ENCODE peak calls at places on chromosomes 11 and 22, in nine cellular contexts. F is HFFc6; H is mesothelial cell of epicardium; J is activated CD4-positive, alpha-beta T cell treated with anti-CD3 and anti-CD28 coated beads for 4 hours; M is T follicular helper cell; P is M059J; E is left ventricle myocardium inferior; S is endothelial cell; Z is T-helper 2 cell treated with Interferon-gamma antibody and Interleukin-4, amounts not matched to agents 5 μg/mL and 100 μg/mL, for 36 hours. I is an unnamed sample.

GRCh38 chr22:43001271-43002197 is 13.4 kb downstream of the PACSIN2 start:
- DNase-seq in H (no peak), J (no peak), S (no peak), Z (no peak), E (no peak), M (no peak), P (peak; percentile 62), F (no peak), I (no peak)

GRCh38 chr11:72113170-72113808 is 794 bp upstream of the ANAPC15 start:
- DNase-seq in M (no peak), S (no peak), P (peak; percentile 80), F (peak; percentile 95), J (no peak), H (no peak), E (no peak), Z (no peak), I (no peak)

GRCh38 chr22:34986461-34986977 is 79.4 kb upstream of the ISX start:
- DNase-seq in S (no peak), P (no peak), H (no peak), J (no peak), M (no peak), E (no peak), Z (no peak), F (no peak), I (no peak)

GRCh38 chr11:35040221-35040942 is 98.6 kb upstream of the CD44 start:
- DNase-seq in M (peak; percentile 61), P (peak; percentile 98), S (no peak), F (peak; percentile 73), J (peak; percentile 63), H (no peak), E (no peak), Z (peak; percentile 80), I (no peak)

GRCh38 chr22:26431151-26431995 is 2.3 kb downstream of the ASPHD2 start:
- DNase-seq in Z (no peak), M (no peak), P (peak; percentile 16), F (no peak), J (no peak), H (no peak), E (no peak), S (no peak), I (no peak)

GRCh38 chr11:47254381-47254780 is 3.4 kb upstream of the NR1H3 start:
- DNase-seq in H (no peak), Z (no peak), P (no peak), F (no peak), S (no peak), M (no peak), E (no peak), J (no peak), I (no peak)

GRCh38 chr11:86181379-86181778 is 63.2 kb upstream of the EED start:
- DNase-seq in S (no peak), J (no peak), Z (no peak), E (no peak), F (no peak), M (no peak), P (no peak), H (no peak), I (no peak)

GRCh38 chr11:60987577-60988277 is 16.2 kb downstream of the CD6 start:
- DNase-seq in F (no peak), E (no peak), M (peak; percentile 49), P (no peak), H (no peak), J (peak; percentile 64), S (no peak), Z (peak; percentile 86), I (no peak)

GRCh38 chr22:30348395-30348794 is 8.3 kb downstream of the SF3A1 start:
- DNase-seq in M (no peak), F (no peak), E (no peak), H (no peak), S (no peak), P (no peak), Z (no peak), J (no peak), I (no peak)

GRCh38 chr22:47449508-47450270 is 687.2 kb downstream of the TBC1D22A start:
- DNase-seq in Z (no peak), M (no peak), H (no peak), S (no peak), P (no peak), F (no peak), E (no peak), J (no peak), I (no peak)

GRCh38 chr11:26187639-26188038 is 144.3 kb upstream of the ANO3 start:
- DNase-seq in F (peak; percentile 62), M (no peak), Z (no peak), J (no peak), S (no peak), E (no peak), P (peak; percentile 2), H (no peak), I (no peak)

GRCh38 chr11:97290444-97291041 is 900.7 kb downstream of the JRKL start:
- DNase-seq in P (peak; percentile 60), S (no peak), Z (no peak), J (no peak), H (no peak), M (no peak), F (no peak), E (no peak), I (no peak)

GRCh38 chr11:85663080-85663729 is 1.7 kb downstream of the CREBZF start:
- DNase-seq in Z (no peak), E (no peak), F (no peak), P (peak; percentile 36), S (no peak), M (no peak), H (no peak), J (peak; percentile 8), I (no peak)

GRCh38 chr11:2178906-2179494 is 7.4 kb upstream of the TH start:
- DNase-seq in H (no peak), F (peak; percentile 22), E (no peak), P (peak; percentile 92), M (no peak), Z (no peak), J (no peak), S (no peak), I (no peak)

GRCh38 chr11:57544566-57544965 is 7.2 kb downstream of the SMTNL1 start:
- DNase-seq in Z (no peak), F (no peak), J (no peak), E (no peak), H (no peak), S (no peak), M (no peak), P (no peak), I (no peak)

GRCh38 chr22:46746620-46747019 is 8.6 kb upstream of the CERK start:
- DNase-seq in S (no peak), E (no peak), H (no peak), M (no peak), J (no peak), F (no peak), P (no peak), Z (no peak), I (no peak)

GRCh38 chr22:40346178-40347064 is at the start of gene ADSL:
- DNase-seq in J (peak; percentile 79), F (peak; percentile 78), H (peak; percentile 73), Z (peak; percentile 86), P (peak; percentile 82), E (peak; percentile 91), M (peak; percentile 66), S (peak; percentile 89), I (peak; percentile 68)

GRCh38 chr11:93783767-93784151 is 323 bp upstream of the MED17 start:
- DNase-seq in H (no peak), P (no peak), J (no peak), S (no peak), F (peak; percentile 4), M (peak; percentile 3), Z (no peak), E (no peak), I (no peak)

GRCh38 chr11:4606231-4607015 is 1.6 kb downstream of the TRIM68 start:
- DNase-seq in F (no peak), M (no peak), E (no peak), P (peak; percentile 44), H (no peak), S (no peak), J (no peak), Z (no peak), I (no peak)

GRCh38 chr11:89220684-89221339 is 43.1 kb downstream of the TYR start:
- DNase-seq in E (no peak), H (no peak), J (no peak), M (no peak), Z (no peak), S (no peak), P (no peak), F (no peak), I (no peak)

GRCh38 chr11:23359297-23359696 is 499.0 kb upstream of the CCDC179 start:
- DNase-seq in Z (no peak), F (peak; percentile 66), H (no peak), E (no peak), S (no peak), M (no peak), J (no peak), P (peak; percentile 92), I (no peak)

GRCh38 chr11:118641463-118642019 is 34.1 kb downstream of the PHLDB1 start:
- DNase-seq in S (no peak), E (no peak), Z (no peak), M (no peak), F (no peak), J (no peak), H (no peak), P (no peak), I (no peak)

GRCh38 chr22:25636323-25636722 is 71.8 kb downstream of the GRK3 start:
- DNase-seq in J (no peak), P (no peak), F (no peak), S (no peak), E (no peak), M (no peak), H (no peak), Z (no peak), I (no peak)

GRCh38 chr11:83836883-83837654 is 550.9 kb upstream of the CCDC90B start:
- DNase-seq in P (peak; percentile 35), E (no peak), J (no peak), H (peak; percentile 23), Z (no peak), S (peak; percentile 47), M (no peak), F (peak; percentile 52), I (peak; percentile 16)

GRCh38 chr22:37678372-37678771 is 2.9 kb downstream of the LGALS1 start:
- DNase-seq in Z (no peak), F (no peak), P (no peak), M (no peak), J (no peak), E (no peak), H (no peak), S (no peak), I (no peak)

GRCh38 chr22:46727813-46728364 is 10.2 kb downstream of the CERK start:
- DNase-seq in S (no peak), E (no peak), J (no peak), H (no peak), M (no peak), Z (no peak), F (no peak), P (no peak), I (no peak)

GRCh38 chr11:114174712-114175495 is 115.4 kb downstream of the ZBTB16 start:
- DNase-seq in J (no peak), H (no peak), M (no peak), S (no peak), E (no peak), P (no peak), F (no peak), Z (no peak), I (no peak)

I was measured in NCI-H1694.